ENCODE peak calls at places on chromosome 13, in four cellular contexts. One of them, this sample, is unnamed.

GRCh38 chr13:45784755-45785675 is 66.5 kb downstream of the SIAH3 start:
- DNase-seq in IMR-90: no peak
- DNase-seq in K562: no peak
- DNase-seq in endothelial cell of umbilical vein: no peak
- DNase-seq in this sample: no peak

GRCh38 chr13:19057588-19058340 is 123.9 kb downstream of the TUBA3C start:
- DNase-seq in K562: no peak
- DNase-seq in IMR-90: no peak
- DNase-seq in endothelial cell of umbilical vein: no peak
- DNase-seq in this sample: no peak

GRCh38 chr13:34931572-34931971 is 10.5 kb upstream of the NBEA start:
- DNase-seq in IMR-90: peak; percentile 3
- DNase-seq in endothelial cell of umbilical vein: no peak
- DNase-seq in K562: no peak
- DNase-seq in this sample: no peak

GRCh38 chr13:47474845-47475244 is 526.2 kb downstream of the SUCLA2 start:
- DNase-seq in K562: no peak
- DNase-seq in endothelial cell of umbilical vein: no peak
- DNase-seq in IMR-90: no peak
- DNase-seq in this sample: no peak

GRCh38 chr13:52127783-52128702 is 830 bp downstream of the NEK5 start:
- DNase-seq in IMR-90: peak; percentile 53
- DNase-seq in endothelial cell of umbilical vein: peak; percentile 79
- DNase-seq in K562: peak; percentile 74
- DNase-seq in this sample: no peak

GRCh38 chr13:96238861-96239260 is 149.0 kb downstream of the HS6ST3 start:
- DNase-seq in IMR-90: no peak
- DNase-seq in endothelial cell of umbilical vein: no peak
- DNase-seq in K562: no peak
- DNase-seq in this sample: no peak

GRCh38 chr13:33081666-33082065 is 65.4 kb downstream of the KL start:
- DNase-seq in endothelial cell of umbilical vein: no peak
- DNase-seq in K562: no peak
- DNase-seq in IMR-90: no peak
- DNase-seq in this sample: no peak

GRCh38 chr13:70391678-70392077 is 283.4 kb upstream of the KLHL1 start:
- DNase-seq in IMR-90: no peak
- DNase-seq in K562: no peak
- DNase-seq in endothelial cell of umbilical vein: no peak
- DNase-seq in this sample: no peak

GRCh38 chr13:45880242-45880641 is 28.7 kb upstream of the SIAH3 start:
- DNase-seq in IMR-90: no peak
- DNase-seq in endothelial cell of umbilical vein: no peak
- DNase-seq in K562: no peak
- DNase-seq in this sample: no peak

GRCh38 chr13:39284801-39285388 is 246.6 kb downstream of the NHLRC3 start:
- DNase-seq in endothelial cell of umbilical vein: no peak
- DNase-seq in K562: no peak
- DNase-seq in IMR-90: peak; percentile 1
- DNase-seq in this sample: no peak

GRCh38 chr13:26459276-26460131 is 98.0 kb upstream of the WASF3 start:
- DNase-seq in K562: no peak
- DNase-seq in IMR-90: no peak
- DNase-seq in endothelial cell of umbilical vein: no peak
- DNase-seq in this sample: peak; percentile 13

GRCh38 chr13:97445504-97446187 is 11.7 kb downstream of the RAP2A start:
- DNase-seq in endothelial cell of umbilical vein: no peak
- DNase-seq in IMR-90: no peak
- DNase-seq in K562: no peak
- DNase-seq in this sample: no peak

GRCh38 chr13:47159853-47160550 is 263.1 kb upstream of the HTR2A start:
- DNase-seq in endothelial cell of umbilical vein: no peak
- DNase-seq in K562: no peak
- DNase-seq in IMR-90: no peak
- DNase-seq in this sample: no peak

GRCh38 chr13:25963681-25964080 is 88.1 kb downstream of the SHISA2 start:
- DNase-seq in IMR-90: no peak
- DNase-seq in endothelial cell of umbilical vein: peak; percentile 38
- DNase-seq in K562: no peak
- DNase-seq in this sample: no peak

GRCh38 chr13:113835461-113836274 is 28.2 kb downstream of the GAS6 start:
- DNase-seq in K562: no peak
- DNase-seq in IMR-90: peak; percentile 79
- DNase-seq in endothelial cell of umbilical vein: no peak
- DNase-seq in this sample: no peak

GRCh38 chr13:103466761-103467160 is 400.5 kb upstream of the SLC10A2 start:
- DNase-seq in endothelial cell of umbilical vein: no peak
- DNase-seq in K562: no peak
- DNase-seq in IMR-90: no peak
- DNase-seq in this sample: no peak

GRCh38 chr13:36758345-36758744 is 60.7 kb upstream of the RFXAP start:
- DNase-seq in K562: no peak
- DNase-seq in IMR-90: no peak
- DNase-seq in endothelial cell of umbilical vein: no peak
- DNase-seq in this sample: no peak

GRCh38 chr13:40982772-40983171 is 36.3 kb downstream of the ELF1 start:
- DNase-seq in endothelial cell of umbilical vein: peak; percentile 95
- DNase-seq in K562: peak; percentile 53
- DNase-seq in IMR-90: peak; percentile 52
- DNase-seq in this sample: no peak

GRCh38 chr13:40980466-40980865 is 38.6 kb downstream of the ELF1 start:
- DNase-seq in endothelial cell of umbilical vein: peak; percentile 46
- DNase-seq in IMR-90: no peak
- DNase-seq in K562: no peak
- DNase-seq in this sample: no peak

GRCh38 chr13:40981949-40982348 is 37.2 kb downstream of the ELF1 start:
- DNase-seq in IMR-90: no peak
- DNase-seq in endothelial cell of umbilical vein: peak; percentile 53
- DNase-seq in K562: no peak
- DNase-seq in this sample: no peak

GRCh38 chr13:40981361-40981760 is 37.8 kb downstream of the ELF1 start:
- DNase-seq in K562: no peak
- DNase-seq in endothelial cell of umbilical vein: peak; percentile 77
- DNase-seq in IMR-90: no peak
- DNase-seq in this sample: no peak

GRCh38 chr13:40979232-40979631 is 39.9 kb downstream of the ELF1 start:
- DNase-seq in endothelial cell of umbilical vein: peak; percentile 13
- DNase-seq in IMR-90: no peak
- DNase-seq in K562: no peak
- DNase-seq in this sample: no peak
- H3K9me1 ChIP-seq in endothelial cell of umbilical vein: no peaks in the 10 kb centered on the region
- H3K9me1 ChIP-seq in IMR-90: peaks cover 2% of the 10 kb centered on the region
- H3K9me1 ChIP-seq in K562: no peaks in the 10 kb centered on the region
- H3K9me1 ChIP-seq in this sample: peaks cover 3% of the 10 kb centered on the region

GRCh38 chr13:64371045-64371444 is 2859.1 kb downstream of the PCDH9 start:
- DNase-seq in K562: no peak
- DNase-seq in IMR-90: peak; percentile 41
- DNase-seq in endothelial cell of umbilical vein: no peak
- DNase-seq in this sample: no peak

GRCh38 chr13:64371461-64371860 is 2858.7 kb downstream of the PCDH9 start:
- DNase-seq in endothelial cell of umbilical vein: no peak
- DNase-seq in IMR-90: no peak
- DNase-seq in K562: no peak
- DNase-seq in this sample: no peak

DNA sequence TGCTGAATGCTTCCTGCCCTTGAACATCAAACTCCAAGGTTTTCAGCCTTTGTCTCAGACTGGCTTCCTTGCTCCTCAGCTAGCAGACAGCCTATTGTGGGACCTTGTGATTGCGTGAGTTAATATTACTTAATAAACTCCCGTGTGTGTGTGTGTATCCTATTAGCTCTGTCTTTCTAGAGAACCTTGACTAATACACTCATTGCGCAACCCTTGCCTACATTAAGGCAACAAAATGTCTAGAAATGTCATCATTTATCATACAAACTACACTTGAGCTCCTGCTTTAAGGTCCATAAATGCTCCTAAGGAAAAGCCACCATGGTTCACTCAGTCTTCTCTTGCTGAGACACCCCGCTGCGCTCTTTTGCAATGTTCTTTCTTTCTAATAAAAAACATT is 2861.0 kb downstream of the PCDH9 start:
- DNase-seq in K562: no peak
- DNase-seq in IMR-90: peak; percentile 5
- DNase-seq in endothelial cell of umbilical vein: no peak
- DNase-seq in this sample: no peak
- H3K9me1 ChIP-seq in K562: no peaks in the 10 kb centered on the region
- H3K9me1 ChIP-seq in IMR-90: no peaks in the 10 kb centered on the region
- H3K9me1 ChIP-seq in endothelial cell of umbilical vein: no peaks in the 10 kb centered on the region
- H3K9me1 ChIP-seq in this sample: no peaks in the 10 kb centered on the region

GRCh38 chr13:43852923-43853404 is 26.6 kb downstream of the CCDC122 start:
- DNase-seq in IMR-90: no peak
- DNase-seq in K562: no peak
- DNase-seq in endothelial cell of umbilical vein: no peak
- DNase-seq in this sample: no peak
- H3K9me1 ChIP-seq in IMR-90: no peaks in the 10 kb centered on the region
- H3K9me1 ChIP-seq in K562: no peaks in the 10 kb centered on the region
- H3K9me1 ChIP-seq in endothelial cell of umbilical vein: no peaks in the 10 kb centered on the region
- H3K9me1 ChIP-seq in this sample: no peaks in the 10 kb centered on the region

DNA sequence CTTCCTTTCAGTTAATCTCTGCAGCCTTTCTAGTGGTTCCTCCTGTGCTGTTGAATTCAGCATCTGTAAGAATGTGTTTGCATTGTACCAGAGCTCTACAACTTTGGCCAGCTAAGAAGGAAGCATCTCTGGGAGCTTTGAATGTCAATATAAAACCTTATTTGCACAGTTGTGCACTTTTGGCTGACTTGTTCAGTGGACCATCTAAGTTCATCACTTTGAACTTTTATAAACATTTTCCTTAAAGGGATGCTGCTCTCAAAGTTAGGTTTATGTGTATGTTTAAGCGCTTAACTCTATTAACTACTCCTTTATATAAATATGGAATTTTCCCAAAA is 15.6 kb downstream of the POLR1D start:
- DNase-seq in K562: no peak
- DNase-seq in endothelial cell of umbilical vein: no peak
- DNase-seq in IMR-90: no peak
- DNase-seq in this sample: no peak
- H3K9me1 ChIP-seq in K562: no peaks in the 10 kb centered on the region
- H3K9me1 ChIP-seq in endothelial cell of umbilical vein: no peaks in the 10 kb centered on the region
- H3K9me1 ChIP-seq in IMR-90: peaks cover 7% of the 10 kb centered on the region
- H3K9me1 ChIP-seq in this sample: no peaks in the 10 kb centered on the region

GRCh38 chr13:91139232-91139631 is 208.3 kb upstream of the MIR17HG start:
- DNase-seq in K562: no peak
- DNase-seq in IMR-90: no peak
- DNase-seq in endothelial cell of umbilical vein: no peak
- DNase-seq in this sample: no peak
- H3K9me1 ChIP-seq in K562: no peaks in the 10 kb centered on the region
- H3K9me1 ChIP-seq in IMR-90: no peaks in the 10 kb centered on the region
- H3K9me1 ChIP-seq in endothelial cell of umbilical vein: no peaks in the 10 kb centered on the region
- H3K9me1 ChIP-seq in this sample: no peaks in the 10 kb centered on the region

DNA sequence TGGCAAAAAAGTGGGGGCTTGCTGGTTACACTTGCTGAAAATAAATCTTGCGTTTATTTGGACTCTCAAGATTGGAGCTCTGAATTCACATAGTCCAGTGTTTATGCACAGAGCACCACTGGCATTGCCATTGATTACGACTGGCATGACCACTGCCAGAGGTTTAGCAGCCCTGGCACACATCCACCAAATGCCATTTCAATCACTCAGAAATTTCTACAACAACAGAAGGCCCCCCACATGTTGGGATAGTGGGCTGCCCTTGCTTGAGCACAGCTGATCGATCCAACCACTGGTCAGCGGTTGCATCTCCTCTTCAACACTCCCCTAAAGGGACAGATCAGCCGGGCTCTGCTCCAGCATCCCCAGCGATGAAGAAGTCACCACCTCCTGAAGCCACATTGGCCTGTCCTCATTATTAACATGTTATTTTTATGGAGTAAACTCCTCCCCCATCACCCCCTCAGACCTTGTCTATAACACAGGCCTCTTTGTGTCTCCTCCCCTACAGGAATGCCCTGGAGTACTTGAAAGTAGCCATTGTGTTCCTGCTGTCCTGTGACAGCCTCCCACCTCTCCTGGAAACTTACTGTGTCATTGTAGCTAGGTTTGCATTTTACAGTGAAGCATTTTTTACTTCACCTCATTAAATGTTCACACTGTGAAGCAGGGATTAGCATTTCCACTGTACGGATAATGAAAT is 51.3 kb downstream of the CDADC1 start:
- DNase-seq in endothelial cell of umbilical vein: no peak
- DNase-seq in K562: no peak
- DNase-seq in IMR-90: no peak
- DNase-seq in this sample: no peak
- H3K9me1 ChIP-seq in endothelial cell of umbilical vein: no peaks in the 10 kb centered on the region
- H3K9me1 ChIP-seq in K562: no peaks in the 10 kb centered on the region
- H3K9me1 ChIP-seq in IMR-90: peaks cover 6% of the 10 kb centered on the region
- H3K9me1 ChIP-seq in this sample: no peaks in the 10 kb centered on the region

GRCh38 chr13:22196777-22197176 is 525.9 kb downstream of the FGF9 start:
- DNase-seq in endothelial cell of umbilical vein: no peak
- DNase-seq in K562: no peak
- DNase-seq in IMR-90: no peak
- DNase-seq in this sample: no peak

GRCh38 chr13:22198001-22198400 is 527.1 kb downstream of the FGF9 start:
- DNase-seq in K562: no peak
- DNase-seq in IMR-90: no peak
- DNase-seq in endothelial cell of umbilical vein: no peak
- DNase-seq in this sample: no peak

GRCh38 chr13:22193070-22193469 is 522.2 kb downstream of the FGF9 start:
- DNase-seq in IMR-90: no peak
- DNase-seq in K562: no peak
- DNase-seq in endothelial cell of umbilical vein: no peak
- DNase-seq in this sample: no peak

GRCh38 chr13:22195726-22196125 is 524.9 kb downstream of the FGF9 start:
- DNase-seq in IMR-90: no peak
- DNase-seq in endothelial cell of umbilical vein: no peak
- DNase-seq in K562: no peak
- DNase-seq in this sample: no peak

DNA sequence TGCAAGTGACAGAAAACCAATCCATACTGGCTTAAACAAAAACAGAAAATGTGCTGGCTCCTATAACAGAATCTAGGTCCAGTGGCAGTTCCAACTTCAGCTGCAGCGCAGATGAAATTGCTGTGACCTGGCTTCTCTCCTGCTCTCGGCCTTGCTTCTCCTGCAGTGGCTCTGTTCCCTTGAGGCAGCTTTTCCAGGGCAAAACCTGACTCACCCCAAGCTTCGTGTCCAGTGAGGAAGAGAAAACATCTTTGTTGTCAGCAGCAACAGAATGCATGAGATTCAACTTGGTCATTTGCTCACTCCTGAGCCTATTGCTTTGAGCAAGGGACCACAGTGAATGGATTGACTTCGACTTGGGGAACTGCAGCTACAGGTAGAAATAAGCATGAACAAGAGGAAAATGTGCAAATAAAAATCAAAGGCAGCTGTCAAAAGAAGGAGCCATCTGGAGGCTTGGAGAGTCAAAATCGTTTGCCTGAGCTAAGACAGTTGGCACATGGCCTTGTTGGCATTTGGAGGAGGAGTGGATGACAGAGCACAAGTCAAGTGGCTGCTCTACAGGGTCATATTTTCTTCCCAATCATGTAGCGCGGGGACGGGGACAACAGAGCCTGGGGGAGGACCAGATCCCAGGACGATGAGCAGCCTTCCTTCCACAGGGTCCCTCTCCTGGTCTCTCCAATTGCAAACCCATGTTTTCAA is 523.4 kb downstream of the FGF9 start:
- DNase-seq in endothelial cell of umbilical vein: no peak
- DNase-seq in K562: no peak
- DNase-seq in IMR-90: no peak
- DNase-seq in this sample: no peak
- H3K9me1 ChIP-seq in endothelial cell of umbilical vein: no peaks in the 10 kb centered on the region
- H3K9me1 ChIP-seq in K562: no peaks in the 10 kb centered on the region
- H3K9me1 ChIP-seq in IMR-90: no peaks in the 10 kb centered on the region
- H3K9me1 ChIP-seq in this sample: no peaks in the 10 kb centered on the region

This sample was measured in keratinocyte.